ENCODE peak calls at places on chromosomes 11 and 22, in eight cellular contexts. One of them, this sample, is unnamed.

GRCh38 chr11:126581871-126582270 is 226.4 kb downstream of the ST3GAL4 start:
- ATAC-seq in T-cell: no peak
- ATAC-seq in aorta: no peak
- ATAC-seq in left lung: no peak
- ATAC-seq in left ventricle myocardium superior: no peak
- ATAC-seq in CD4-positive, CD25-positive, alpha-beta regulatory T cell: no peak
- ATAC-seq in A549: no peak
- ATAC-seq in right lobe of liver: no peak
- ATAC-seq in this sample: no peak

GRCh38 chr11:125370561-125371389 is 125.3 kb downstream of the FEZ1 start:
- ATAC-seq in T-cell: no peak
- ATAC-seq in aorta: no peak
- ATAC-seq in left lung: no peak
- ATAC-seq in left ventricle myocardium superior: no peak
- ATAC-seq in CD4-positive, CD25-positive, alpha-beta regulatory T cell: no peak
- ATAC-seq in A549: no peak
- ATAC-seq in right lobe of liver: no peak
- ATAC-seq in this sample: no peak

GRCh38 chr11:76642341-76642740 is 28.2 kb downstream of the LRRC32 start:
- ATAC-seq in T-cell: no peak
- ATAC-seq in aorta: no peak
- ATAC-seq in left lung: no peak
- ATAC-seq in left ventricle myocardium superior: no peak
- ATAC-seq in CD4-positive, CD25-positive, alpha-beta regulatory T cell: peak; percentile 64
- ATAC-seq in A549: no peak
- ATAC-seq in right lobe of liver: no peak
- ATAC-seq in this sample: peak; percentile 79

GRCh38 chr11:17760102-17761029 is 25.8 kb downstream of the KCNC1 start:
- ATAC-seq in T-cell: no peak
- ATAC-seq in aorta: peak; percentile 61
- ATAC-seq in left lung: peak; percentile 85
- ATAC-seq in left ventricle myocardium superior: peak; percentile 94
- ATAC-seq in CD4-positive, CD25-positive, alpha-beta regulatory T cell: no peak
- ATAC-seq in A549: peak; percentile 75
- ATAC-seq in right lobe of liver: peak; percentile 100
- ATAC-seq in this sample: peak; percentile 51

GRCh38 chr11:117931331-117931950 is 2.2 kb upstream of the TMPRSS13 start:
- ATAC-seq in T-cell: no peak
- ATAC-seq in aorta: no peak
- ATAC-seq in left lung: no peak
- ATAC-seq in left ventricle myocardium superior: no peak
- ATAC-seq in CD4-positive, CD25-positive, alpha-beta regulatory T cell: no peak
- ATAC-seq in A549: no peak
- ATAC-seq in right lobe of liver: peak; percentile 26
- ATAC-seq in this sample: no peak

GRCh38 chr22:36386900-36387663 is 685 bp downstream of the MYH9 start:
- ATAC-seq in T-cell: peak; percentile 1
- ATAC-seq in aorta: peak; percentile 19
- ATAC-seq in left lung: peak; percentile 14
- ATAC-seq in left ventricle myocardium superior: peak; percentile 7
- ATAC-seq in CD4-positive, CD25-positive, alpha-beta regulatory T cell: no peak
- ATAC-seq in A549: peak; percentile 40
- ATAC-seq in right lobe of liver: peak; percentile 1
- ATAC-seq in this sample: peak; percentile 60

GRCh38 chr22:29765905-29766631 is 739 bp downstream of the ZMAT5 start:
- ATAC-seq in T-cell: no peak
- ATAC-seq in aorta: peak; percentile 3
- ATAC-seq in left lung: peak; percentile 4
- ATAC-seq in left ventricle myocardium superior: peak; percentile 0
- ATAC-seq in CD4-positive, CD25-positive, alpha-beta regulatory T cell: no peak
- ATAC-seq in A549: peak; percentile 12
- ATAC-seq in right lobe of liver: peak; percentile 31
- ATAC-seq in this sample: peak; percentile 42

GRCh38 chr11:134579709-134580634 is 167.9 kb upstream of the B3GAT1 start:
- ATAC-seq in T-cell: no peak
- ATAC-seq in aorta: no peak
- ATAC-seq in left lung: no peak
- ATAC-seq in left ventricle myocardium superior: no peak
- ATAC-seq in CD4-positive, CD25-positive, alpha-beta regulatory T cell: no peak
- ATAC-seq in A549: no peak
- ATAC-seq in right lobe of liver: no peak
- ATAC-seq in this sample: peak; percentile 3

GRCh38 chr22:50016988-50017700 is 4.6 kb upstream of the IL17REL start:
- ATAC-seq in T-cell: no peak
- ATAC-seq in aorta: no peak
- ATAC-seq in left lung: no peak
- ATAC-seq in left ventricle myocardium superior: no peak
- ATAC-seq in CD4-positive, CD25-positive, alpha-beta regulatory T cell: peak; percentile 14
- ATAC-seq in A549: no peak
- ATAC-seq in right lobe of liver: no peak
- ATAC-seq in this sample: peak; percentile 86

GRCh38 chr11:91141655-91142054 is 918.8 kb upstream of the CHORDC1 start:
- ATAC-seq in T-cell: no peak
- ATAC-seq in aorta: no peak
- ATAC-seq in left lung: no peak
- ATAC-seq in left ventricle myocardium superior: no peak
- ATAC-seq in CD4-positive, CD25-positive, alpha-beta regulatory T cell: no peak
- ATAC-seq in A549: no peak
- ATAC-seq in right lobe of liver: no peak
- ATAC-seq in this sample: no peak

GRCh38 chr11:110349109-110349996 is 52.9 kb upstream of the RDX start:
- ATAC-seq in T-cell: no peak
- ATAC-seq in aorta: no peak
- ATAC-seq in left lung: no peak
- ATAC-seq in left ventricle myocardium superior: no peak
- ATAC-seq in CD4-positive, CD25-positive, alpha-beta regulatory T cell: peak; percentile 49
- ATAC-seq in A549: no peak
- ATAC-seq in right lobe of liver: peak; percentile 67
- ATAC-seq in this sample: peak; percentile 90

GRCh38 chr11:27972432-27973170 is 135.4 kb downstream of the KIF18A start:
- ATAC-seq in T-cell: no peak
- ATAC-seq in aorta: no peak
- ATAC-seq in left lung: peak; percentile 85
- ATAC-seq in left ventricle myocardium superior: no peak
- ATAC-seq in CD4-positive, CD25-positive, alpha-beta regulatory T cell: no peak
- ATAC-seq in A549: no peak
- ATAC-seq in right lobe of liver: no peak
- ATAC-seq in this sample: peak; percentile 24

GRCh38 chr11:95520765-95521542 is 268.6 kb downstream of the FAM76B start:
- ATAC-seq in T-cell: no peak
- ATAC-seq in aorta: no peak
- ATAC-seq in left lung: peak; percentile 21
- ATAC-seq in left ventricle myocardium superior: no peak
- ATAC-seq in CD4-positive, CD25-positive, alpha-beta regulatory T cell: no peak
- ATAC-seq in A549: peak; percentile 19
- ATAC-seq in right lobe of liver: no peak
- ATAC-seq in this sample: no peak

GRCh38 chr22:42895087-42895486 is 38.0 kb upstream of the ARFGAP3 start:
- ATAC-seq in T-cell: peak; percentile 31
- ATAC-seq in aorta: no peak
- ATAC-seq in left lung: peak; percentile 25
- ATAC-seq in left ventricle myocardium superior: no peak
- ATAC-seq in CD4-positive, CD25-positive, alpha-beta regulatory T cell: no peak
- ATAC-seq in A549: no peak
- ATAC-seq in right lobe of liver: peak; percentile 1
- ATAC-seq in this sample: peak; percentile 84

GRCh38 chr11:66467034-66467659 is 442 bp downstream of the PELI3 start:
- ATAC-seq in T-cell: peak; percentile 63
- ATAC-seq in aorta: no peak
- ATAC-seq in left lung: peak; percentile 14
- ATAC-seq in left ventricle myocardium superior: peak; percentile 19
- ATAC-seq in CD4-positive, CD25-positive, alpha-beta regulatory T cell: peak; percentile 48
- ATAC-seq in A549: peak; percentile 77
- ATAC-seq in right lobe of liver: peak; percentile 5
- ATAC-seq in this sample: peak; percentile 73

GRCh38 chr11:94641167-94641761 is 74.1 kb downstream of the PIWIL4 start:
- ATAC-seq in T-cell: no peak
- ATAC-seq in aorta: peak; percentile 26
- ATAC-seq in left lung: no peak
- ATAC-seq in left ventricle myocardium superior: peak; percentile 84
- ATAC-seq in CD4-positive, CD25-positive, alpha-beta regulatory T cell: no peak
- ATAC-seq in A549: no peak
- ATAC-seq in right lobe of liver: no peak
- ATAC-seq in this sample: no peak

GRCh38 chr11:74288911-74289310 is 22.5 kb downstream of the P4HA3 start:
- ATAC-seq in T-cell: no peak
- ATAC-seq in aorta: no peak
- ATAC-seq in left lung: peak; percentile 21
- ATAC-seq in left ventricle myocardium superior: no peak
- ATAC-seq in CD4-positive, CD25-positive, alpha-beta regulatory T cell: no peak
- ATAC-seq in A549: no peak
- ATAC-seq in right lobe of liver: no peak
- ATAC-seq in this sample: no peak

GRCh38 chr11:26556582-26556981 is 15.5 kb downstream of the MUC15 start:
- ATAC-seq in T-cell: no peak
- ATAC-seq in aorta: no peak
- ATAC-seq in left lung: peak; percentile 92
- ATAC-seq in left ventricle myocardium superior: no peak
- ATAC-seq in CD4-positive, CD25-positive, alpha-beta regulatory T cell: no peak
- ATAC-seq in A549: no peak
- ATAC-seq in right lobe of liver: no peak
- ATAC-seq in this sample: no peak

GRCh38 chr11:128948583-128948982 is 5.9 kb upstream of the TP53AIP1 start:
- ATAC-seq in T-cell: no peak
- ATAC-seq in aorta: no peak
- ATAC-seq in left lung: no peak
- ATAC-seq in left ventricle myocardium superior: peak; percentile 71
- ATAC-seq in CD4-positive, CD25-positive, alpha-beta regulatory T cell: no peak
- ATAC-seq in A549: peak; percentile 50
- ATAC-seq in right lobe of liver: no peak
- ATAC-seq in this sample: no peak

GRCh38 chr11:29153078-29153477 is 863.8 kb downstream of the KCNA4 start:
- ATAC-seq in T-cell: no peak
- ATAC-seq in aorta: no peak
- ATAC-seq in left lung: no peak
- ATAC-seq in left ventricle myocardium superior: no peak
- ATAC-seq in CD4-positive, CD25-positive, alpha-beta regulatory T cell: no peak
- ATAC-seq in A549: no peak
- ATAC-seq in right lobe of liver: no peak
- ATAC-seq in this sample: no peak

GRCh38 chr22:40210814-40211213 is 33.1 kb downstream of the TNRC6B start:
- ATAC-seq in T-cell: no peak
- ATAC-seq in aorta: no peak
- ATAC-seq in left lung: peak; percentile 30
- ATAC-seq in left ventricle myocardium superior: peak; percentile 20
- ATAC-seq in CD4-positive, CD25-positive, alpha-beta regulatory T cell: peak; percentile 49
- ATAC-seq in A549: no peak
- ATAC-seq in right lobe of liver: peak; percentile 27
- ATAC-seq in this sample: peak; percentile 98

GRCh38 chr11:119366690-119367620 is 14.5 kb downstream of the USP2 start:
- ATAC-seq in T-cell: no peak
- ATAC-seq in aorta: no peak
- ATAC-seq in left lung: no peak
- ATAC-seq in left ventricle myocardium superior: no peak
- ATAC-seq in CD4-positive, CD25-positive, alpha-beta regulatory T cell: no peak
- ATAC-seq in A549: no peak
- ATAC-seq in right lobe of liver: no peak
- ATAC-seq in this sample: no peak

GRCh38 chr11:61473370-61474025 is 35.1 kb upstream of the LRRC10B start:
- ATAC-seq in T-cell: no peak
- ATAC-seq in aorta: peak; percentile 45
- ATAC-seq in left lung: peak; percentile 24
- ATAC-seq in left ventricle myocardium superior: no peak
- ATAC-seq in CD4-positive, CD25-positive, alpha-beta regulatory T cell: no peak
- ATAC-seq in A549: no peak
- ATAC-seq in right lobe of liver: no peak
- ATAC-seq in this sample: no peak

GRCh38 chr22:27621671-27622070 is 179.9 kb downstream of the MN1 start:
- ATAC-seq in T-cell: no peak
- ATAC-seq in aorta: no peak
- ATAC-seq in left lung: no peak
- ATAC-seq in left ventricle myocardium superior: no peak
- ATAC-seq in CD4-positive, CD25-positive, alpha-beta regulatory T cell: no peak
- ATAC-seq in A549: no peak
- ATAC-seq in right lobe of liver: no peak
- ATAC-seq in this sample: no peak

GRCh38 chr22:46538816-46539163 is 1.4 kb upstream of the CELSR1 start:
- ATAC-seq in T-cell: no peak
- ATAC-seq in aorta: no peak
- ATAC-seq in left lung: peak; percentile 6
- ATAC-seq in left ventricle myocardium superior: peak; percentile 6
- ATAC-seq in CD4-positive, CD25-positive, alpha-beta regulatory T cell: no peak
- ATAC-seq in A549: no peak
- ATAC-seq in right lobe of liver: peak; percentile 8
- ATAC-seq in this sample: no peak

GRCh38 chr11:120675171-120675570 is 163.6 kb downstream of the GRIK4 start:
- ATAC-seq in T-cell: no peak
- ATAC-seq in aorta: no peak
- ATAC-seq in left lung: no peak
- ATAC-seq in left ventricle myocardium superior: no peak
- ATAC-seq in CD4-positive, CD25-positive, alpha-beta regulatory T cell: no peak
- ATAC-seq in A549: no peak
- ATAC-seq in right lobe of liver: no peak
- ATAC-seq in this sample: no peak